ENCODE peak calls at places on chromosomes 7 and 10, in six cellular contexts. U is lung; J is GM23248; Y is CD4-positive, alpha-beta T cell; L is naive thymus-derived CD4-positive, alpha-beta T cell; S is right cardiac atrium. W is an unnamed sample.

GRCh38 chr7:80127412-80128150 is 7.0 kb upstream of the GNAI1 start:
- DNase-seq in U (no peak), J (no peak), Y (no peak), L (no peak), S (no peak), W (peak; percentile 22)

GRCh38 chr7:22564511-22565045 is 64.6 kb upstream of the STEAP1B start:
- DNase-seq in U (no peak), J (peak; percentile 88), Y (no peak), L (no peak), S (peak; percentile 68), W (no peak)

GRCh38 chr7:120996333-120996982 is 7.9 kb downstream of the CPED1 start:
- DNase-seq in U (peak; percentile 79), J (peak; percentile 88), Y (peak; percentile 25), L (peak; percentile 80), S (peak; percentile 49), W (peak; percentile 37)

GRCh38 chr7:156984209-156984891 is 26.1 kb downstream of the MNX1 start:
- DNase-seq in U (no peak), J (peak; percentile 89), Y (no peak), L (no peak), S (no peak), W (no peak)

GRCh38 chr10:69065406-69066361 is 22.2 kb upstream of the SRGN start:
- DNase-seq in U (no peak), J (peak; percentile 86), Y (no peak), L (no peak), S (no peak), W (no peak)

GRCh38 chr7:100157334-100158228 is 942 bp downstream of the TRAPPC14 start:
- DNase-seq in U (no peak), J (peak; percentile 74), Y (no peak), L (no peak), S (peak; percentile 67), W (peak; percentile 51)

GRCh38 chr10:118873080-118873737 is 118.4 kb upstream of the CACUL1 start:
- DNase-seq in U (peak; percentile 50), J (peak; percentile 6), Y (no peak), L (no peak), S (no peak), W (peak; percentile 79)

GRCh38 chr7:156222151-156222550 is 409.9 kb upstream of the SHH start:
- DNase-seq in U (no peak), J (no peak), Y (no peak), L (no peak), S (no peak), W (no peak)

GRCh38 chr7:135380351-135380750 is 129.6 kb downstream of the CNOT4 start:
- DNase-seq in U (no peak), J (no peak), Y (no peak), L (no peak), S (no peak), W (no peak)

GRCh38 chr10:110919971-110920881 is 822 bp downstream of the SHOC2 start:
- DNase-seq in U (peak; percentile 45), J (peak; percentile 63), Y (no peak), L (peak; percentile 34), S (peak; percentile 78), W (peak; percentile 51)

DNA sequence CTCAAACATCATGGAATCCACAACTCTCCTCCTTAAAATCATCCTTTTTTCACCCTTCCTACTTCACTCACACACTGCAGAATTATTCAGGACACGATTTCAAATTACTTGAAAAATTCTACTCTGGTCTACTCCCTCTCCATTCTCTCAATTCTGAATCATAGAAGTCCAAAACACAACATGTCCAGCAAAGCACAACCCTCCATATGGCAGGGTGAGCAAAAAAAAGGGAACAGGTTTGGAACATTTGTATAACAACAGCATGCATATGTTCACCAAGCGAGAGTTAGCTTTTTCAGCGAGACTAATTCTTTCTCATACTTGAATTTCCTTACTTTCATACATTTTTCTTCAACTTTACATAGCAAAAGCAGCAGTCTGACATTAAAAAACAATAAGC is 73.4 kb downstream of the ABI1 start:
- DNase-seq in U (no peak), J (no peak), Y (no peak), L (no peak), S (no peak), W (no peak)
- H3K27ac ChIP-seq in U (no peak overlapping the region), J (no peak overlapping the region), Y (no peak overlapping the region), L (no peak overlapping the region), S (no peak overlapping the region), W (no peak overlapping the region)

GRCh38 chr10:126205482-126206210 is 182.6 kb downstream of the ADAM12 start:
- DNase-seq in U (no peak), J (no peak), Y (no peak), L (no peak), S (no peak), W (no peak)

GRCh38 chr10:126207313-126207771 is 180.9 kb downstream of the ADAM12 start:
- DNase-seq in U (no peak), J (peak; percentile 58), Y (no peak), L (no peak), S (no peak), W (no peak)

GRCh38 chr10:126201603-126202002 is 186.7 kb downstream of the ADAM12 start:
- DNase-seq in U (no peak), J (no peak), Y (no peak), L (no peak), S (no peak), W (no peak)

GRCh38 chr10:126203746-126204145 is 184.5 kb downstream of the ADAM12 start:
- DNase-seq in U (no peak), J (no peak), Y (no peak), L (no peak), S (no peak), W (no peak)

GRCh38 chr10:126204320-126204719 is 184.0 kb downstream of the ADAM12 start:
- DNase-seq in U (no peak), J (no peak), Y (no peak), L (no peak), S (no peak), W (no peak)
- H3K27ac ChIP-seq in U (no peak overlapping the region), J (no peak overlapping the region), Y (no peak overlapping the region), L (no peak overlapping the region), S (no peak overlapping the region), W (no peak overlapping the region)

GRCh38 chr7:138002096-138002827 is 376 bp upstream of the CREB3L2 start:
- DNase-seq in U (peak; percentile 100), J (peak; percentile 99), Y (peak; percentile 97), L (peak; percentile 98), S (peak; percentile 99), W (peak; percentile 99)
- H3K27ac ChIP-seq in U (peak overlapping the region; percentile 87), J (peak overlapping the region; percentile 96), Y (peak overlapping the region; percentile 75), L (peak overlapping the region; percentile 79), S (peak overlapping the region; percentile 90), W (peak overlapping the region; percentile 99)

DNA sequence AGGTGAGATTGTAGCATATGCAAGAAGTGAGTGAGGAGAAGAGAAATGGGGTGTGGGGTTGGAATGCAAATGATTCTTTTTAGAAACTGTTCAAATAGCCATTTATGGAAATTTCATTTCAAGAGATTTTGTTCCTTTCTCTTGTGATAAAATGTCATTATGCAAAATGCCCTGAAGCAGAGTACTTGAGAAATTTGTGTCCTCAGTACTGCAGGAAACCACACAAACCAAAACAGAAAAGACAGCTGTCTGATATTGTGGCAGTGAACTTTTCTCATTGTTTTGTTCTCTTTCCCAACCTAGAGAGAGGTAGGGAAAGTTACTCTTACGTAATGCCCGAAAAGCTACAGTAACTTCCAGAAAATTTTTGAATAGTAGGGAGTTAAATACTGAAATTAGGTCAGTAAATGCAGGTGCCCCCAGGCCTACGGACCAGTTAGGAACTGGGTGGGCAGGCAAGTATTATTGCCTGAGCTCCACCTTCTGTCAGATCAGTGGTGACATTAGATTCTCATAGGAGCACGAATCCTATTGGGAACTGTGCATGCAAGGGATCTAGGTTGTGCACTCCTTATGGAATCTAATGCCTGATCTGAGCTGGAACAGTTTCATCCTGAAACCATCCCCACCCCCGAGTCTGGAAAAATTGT is 34.0 kb downstream of the DLD start:
- DNase-seq in U (no peak), J (no peak), Y (no peak), L (peak; percentile 8), S (no peak), W (no peak)
- H3K27ac ChIP-seq in U (peak overlapping the region; percentile 3), J (no peak overlapping the region), Y (no peak overlapping the region), L (peak overlapping the region; percentile 38), S (no peak overlapping the region), W (no peak overlapping the region)

GRCh38 chr10:129956902-129957673 is 7.0 kb downstream of the EBF3 start:
- DNase-seq in U (no peak), J (no peak), Y (no peak), L (no peak), S (peak; percentile 3), W (no peak)
- H3K27ac ChIP-seq in U (peak overlapping the region; percentile 48), J (no peak overlapping the region), Y (no peak overlapping the region), L (no peak overlapping the region), S (peak overlapping the region; percentile 82), W (peak overlapping the region; percentile 79)

DNA sequence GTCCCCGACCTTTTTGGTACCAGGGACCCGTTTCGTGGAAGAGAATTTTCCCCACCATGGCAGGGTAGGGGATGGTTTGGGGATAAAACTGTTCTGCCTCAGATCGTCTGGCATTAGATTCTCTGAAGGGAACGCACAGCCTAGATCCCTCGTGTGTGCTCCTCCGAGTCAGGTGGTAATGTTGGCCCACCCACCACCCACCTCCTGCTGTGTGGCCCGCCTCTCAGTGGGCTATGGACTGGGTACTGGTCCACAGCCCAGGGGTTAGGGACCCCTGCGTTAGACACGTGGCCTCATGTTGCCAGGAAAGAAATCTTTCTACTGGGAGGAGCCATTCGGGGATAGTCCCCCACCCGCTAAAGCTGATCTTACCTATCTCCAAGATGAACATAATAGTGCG is 27.0 kb downstream of the PFKFB3 start:
- DNase-seq in U (no peak), J (no peak), Y (no peak), L (no peak), S (no peak), W (no peak)
- H3K27ac ChIP-seq in U (no peak overlapping the region), J (no peak overlapping the region), Y (no peak overlapping the region), L (no peak overlapping the region), S (no peak overlapping the region), W (no peak overlapping the region)

GRCh38 chr7:44067064-44067951 is 1.9 kb upstream of the PGAM2 start:
- DNase-seq in U (no peak), J (no peak), Y (no peak), L (no peak), S (peak; percentile 42), W (no peak)
- H3K27ac ChIP-seq in U (no peak overlapping the region), J (no peak overlapping the region), Y (no peak overlapping the region), L (no peak overlapping the region), S (no peak overlapping the region), W (no peak overlapping the region)